ENCODE peak calls at places on chromosomes 2 and 18, in seven cellular contexts. P, M, T, U, Y, I and K are unnamed samples.

GRCh38 chr2:3204031-3204430 is 173.6 kb downstream of the EIPR1 start:
- DNase-seq in M (no peak), I (no peak), P (no peak), T (no peak), U (no peak), Y (no peak), K (no peak)

GRCh38 chr18:46468431-46469180 is 188.4 kb downstream of the LOXHD1 start:
- DNase-seq in I (no peak), T (no peak), U (no peak), Y (no peak), P (no peak), M (no peak), K (no peak)

GRCh38 chr2:171163261-171163660 is 2.6 kb upstream of the TLK1 start:
- DNase-seq in M (no peak), T (no peak), P (no peak), Y (no peak), U (no peak), I (no peak), K (no peak)

GRCh38 chr18:23183356-23184150 is 48.3 kb downstream of the CABLES1 start:
- DNase-seq in P (no peak), T (no peak), I (peak; percentile 84), U (no peak), Y (no peak), M (no peak), K (no peak)

GRCh38 chr2:86393521-86394490 is 47.4 kb upstream of the KDM3A start:
- DNase-seq in P (peak; percentile 68), M (no peak), Y (no peak), T (no peak), U (no peak), I (no peak), K (no peak)

GRCh38 chr2:674319-674985 is 2.8 kb downstream of the TMEM18 start:
- DNase-seq in I (no peak), M (no peak), U (no peak), P (no peak), Y (no peak), T (no peak), K (no peak)

GRCh38 chr18:37484893-37485834 is 80.4 kb downstream of the CELF4 start:
- DNase-seq in M (peak; percentile 24), I (no peak), U (no peak), T (peak; percentile 15), Y (no peak), P (peak; percentile 1), K (peak; percentile 35)

GRCh38 chr2:44934521-44934961 is 7.0 kb upstream of the SIX3 start:
- DNase-seq in M (no peak), I (no peak), Y (no peak), P (no peak), U (no peak), T (no peak), K (no peak)

GRCh38 chr2:222693837-222694236 is 22.4 kb downstream of the MOGAT1 start:
- DNase-seq in I (no peak), U (no peak), Y (no peak), T (no peak), M (no peak), P (peak; percentile 43), K (no peak)

GRCh38 chr2:236777408-236777807 is 207.8 kb downstream of the ACKR3 start:
- DNase-seq in U (no peak), P (no peak), I (no peak), T (no peak), Y (no peak), M (no peak), K (no peak)

GRCh38 chr2:12556762-12557161 is 160.0 kb upstream of the TRIB2 start:
- DNase-seq in T (no peak), U (no peak), M (no peak), Y (no peak), I (no peak), P (peak; percentile 88), K (no peak)

GRCh38 chr2:19774788-19775156 is 127.0 kb downstream of the TTC32 start:
- DNase-seq in I (no peak), M (no peak), U (no peak), T (no peak), Y (no peak), P (no peak), K (no peak)

GRCh38 chr18:26863122-26863879 is 2.2 kb downstream of the AQP4 start:
- DNase-seq in I (no peak), P (no peak), M (no peak), T (no peak), Y (no peak), U (no peak), K (no peak)